ENCODE peak calls at places on chromosomes 3 and 15, in six cellular contexts. One of them, this sample, is unnamed.

GRCh38 chr3:124809039-124809438 is 78.1 kb downstream of the ITGB5 start:
- DNase-seq in RWPE1: no peak
- DNase-seq in gastrocnemius medialis: no peak
- DNase-seq in breast epithelium: no peak
- DNase-seq in CD4-positive, alpha-beta T cell: no peak
- DNase-seq in type B pancreatic cell: no peak
- DNase-seq in this sample: no peak

GRCh38 chr3:54999159-54999558 is 71.3 kb upstream of the LRTM1 start:
- DNase-seq in RWPE1: peak
- DNase-seq in gastrocnemius medialis: no peak
- DNase-seq in breast epithelium: no peak
- DNase-seq in CD4-positive, alpha-beta T cell: no peak
- DNase-seq in type B pancreatic cell: no peak
- DNase-seq in this sample: peak

GRCh38 chr3:42101048-42101447 is 9.9 kb downstream of the TRAK1 start:
- DNase-seq in RWPE1: no peak
- DNase-seq in gastrocnemius medialis: peak
- DNase-seq in breast epithelium: no peak
- DNase-seq in CD4-positive, alpha-beta T cell: no peak
- DNase-seq in type B pancreatic cell: no peak
- DNase-seq in this sample: peak

GRCh38 chr3:169008772-169009358 is 654.6 kb downstream of the MECOM start:
- DNase-seq in RWPE1: no peak
- DNase-seq in gastrocnemius medialis: no peak
- DNase-seq in breast epithelium: no peak
- DNase-seq in CD4-positive, alpha-beta T cell: no peak
- DNase-seq in type B pancreatic cell: no peak
- DNase-seq in this sample: no peak

GRCh38 chr3:8737301-8737700 is 3.7 kb downstream of the CAV3 start:
- DNase-seq in RWPE1: no peak
- DNase-seq in gastrocnemius medialis: no peak
- DNase-seq in breast epithelium: no peak
- DNase-seq in CD4-positive, alpha-beta T cell: no peak
- DNase-seq in type B pancreatic cell: peak
- DNase-seq in this sample: no peak

GRCh38 chr3:146326875-146327543 is 76.1 kb upstream of the PLSCR4 start:
- DNase-seq in RWPE1: peak
- DNase-seq in gastrocnemius medialis: no peak
- DNase-seq in breast epithelium: no peak
- DNase-seq in CD4-positive, alpha-beta T cell: no peak
- DNase-seq in type B pancreatic cell: no peak
- DNase-seq in this sample: peak

GRCh38 chr15:68384451-68385239 is 47.3 kb downstream of the ITGA11 start:
- DNase-seq in RWPE1: peak
- DNase-seq in gastrocnemius medialis: no peak
- DNase-seq in breast epithelium: no peak
- DNase-seq in CD4-positive, alpha-beta T cell: no peak
- DNase-seq in type B pancreatic cell: peak
- DNase-seq in this sample: peak

GRCh38 chr3:119240101-119240581 is 537 bp downstream of the B4GALT4 start:
- DNase-seq in RWPE1: peak
- DNase-seq in gastrocnemius medialis: no peak
- DNase-seq in breast epithelium: no peak
- DNase-seq in CD4-positive, alpha-beta T cell: no peak
- DNase-seq in type B pancreatic cell: no peak
- DNase-seq in this sample: peak

GRCh38 chr15:50148362-50148963 is 29.4 kb upstream of the ATP8B4 start:
- DNase-seq in RWPE1: peak
- DNase-seq in gastrocnemius medialis: no peak
- DNase-seq in breast epithelium: no peak
- DNase-seq in CD4-positive, alpha-beta T cell: no peak
- DNase-seq in type B pancreatic cell: no peak
- DNase-seq in this sample: peak

GRCh38 chr15:87827126-87827525 is 429.4 kb downstream of the NTRK3 start:
- DNase-seq in RWPE1: no peak
- DNase-seq in gastrocnemius medialis: no peak
- DNase-seq in breast epithelium: no peak
- DNase-seq in CD4-positive, alpha-beta T cell: no peak
- DNase-seq in type B pancreatic cell: no peak
- DNase-seq in this sample: peak

GRCh38 chr3:194204036-194204792 is 68.3 kb downstream of the HES1 start:
- DNase-seq in RWPE1: peak
- DNase-seq in gastrocnemius medialis: no peak
- DNase-seq in breast epithelium: no peak
- DNase-seq in CD4-positive, alpha-beta T cell: no peak
- DNase-seq in type B pancreatic cell: no peak
- DNase-seq in this sample: no peak

GRCh38 chr3:52099006-52099405 is 42.6 kb upstream of the DUSP7 start:
- DNase-seq in RWPE1: no peak
- DNase-seq in gastrocnemius medialis: no peak
- DNase-seq in breast epithelium: no peak
- DNase-seq in CD4-positive, alpha-beta T cell: no peak
- DNase-seq in type B pancreatic cell: no peak
- DNase-seq in this sample: no peak

GRCh38 chr15:24718289-24719082 is 42.9 kb downstream of the NPAP1 start:
- DNase-seq in RWPE1: no peak
- DNase-seq in gastrocnemius medialis: no peak
- DNase-seq in breast epithelium: no peak
- DNase-seq in CD4-positive, alpha-beta T cell: no peak
- DNase-seq in type B pancreatic cell: no peak
- DNase-seq in this sample: no peak

GRCh38 chr3:15899438-15899837 is 101.7 kb upstream of the ANKRD28 start:
- DNase-seq in RWPE1: peak
- DNase-seq in gastrocnemius medialis: no peak
- DNase-seq in breast epithelium: no peak
- DNase-seq in CD4-positive, alpha-beta T cell: no peak
- DNase-seq in type B pancreatic cell: no peak
- DNase-seq in this sample: peak

GRCh38 chr15:63870403-63871209 is 36.9 kb upstream of the HERC1 start:
- DNase-seq in RWPE1: peak
- DNase-seq in gastrocnemius medialis: peak
- DNase-seq in breast epithelium: no peak
- DNase-seq in CD4-positive, alpha-beta T cell: no peak
- DNase-seq in type B pancreatic cell: no peak
- DNase-seq in this sample: peak

GRCh38 chr3:117510396-117510795 is 800.8 kb downstream of the TUSC7 start:
- DNase-seq in RWPE1: peak
- DNase-seq in gastrocnemius medialis: no peak
- DNase-seq in breast epithelium: no peak
- DNase-seq in CD4-positive, alpha-beta T cell: no peak
- DNase-seq in type B pancreatic cell: no peak
- DNase-seq in this sample: peak

GRCh38 chr3:62128028-62128427 is 245.3 kb downstream of the FEZF2 start:
- DNase-seq in RWPE1: no peak
- DNase-seq in gastrocnemius medialis: peak
- DNase-seq in breast epithelium: no peak
- DNase-seq in CD4-positive, alpha-beta T cell: no peak
- DNase-seq in type B pancreatic cell: no peak
- DNase-seq in this sample: no peak

GRCh38 chr15:45641374-45641778 is 6.5 kb downstream of the SQOR start:
- DNase-seq in RWPE1: peak
- DNase-seq in gastrocnemius medialis: peak
- DNase-seq in breast epithelium: no peak
- DNase-seq in CD4-positive, alpha-beta T cell: no peak
- DNase-seq in type B pancreatic cell: no peak
- DNase-seq in this sample: peak

GRCh38 chr3:140206196-140207040 is 271.4 kb downstream of the CLSTN2 start:
- DNase-seq in RWPE1: peak
- DNase-seq in gastrocnemius medialis: no peak
- DNase-seq in breast epithelium: no peak
- DNase-seq in CD4-positive, alpha-beta T cell: no peak
- DNase-seq in type B pancreatic cell: no peak
- DNase-seq in this sample: peak

GRCh38 chr3:187808466-187809291 is 63.4 kb upstream of the BCL6 start:
- DNase-seq in RWPE1: peak
- DNase-seq in gastrocnemius medialis: no peak
- DNase-seq in breast epithelium: peak
- DNase-seq in CD4-positive, alpha-beta T cell: no peak
- DNase-seq in type B pancreatic cell: no peak
- DNase-seq in this sample: no peak

GRCh38 chr3:143267984-143268383 is 148.4 kb downstream of the CHST2 start:
- DNase-seq in RWPE1: no peak
- DNase-seq in gastrocnemius medialis: no peak
- DNase-seq in breast epithelium: no peak
- DNase-seq in CD4-positive, alpha-beta T cell: no peak
- DNase-seq in type B pancreatic cell: no peak
- DNase-seq in this sample: peak

GRCh38 chr15:95946946-95947345 is 383.6 kb upstream of the NR2F2 start:
- DNase-seq in RWPE1: no peak
- DNase-seq in gastrocnemius medialis: no peak
- DNase-seq in breast epithelium: no peak
- DNase-seq in CD4-positive, alpha-beta T cell: no peak
- DNase-seq in type B pancreatic cell: no peak
- DNase-seq in this sample: no peak

GRCh38 chr3:134313839-134314587 is 60.2 kb downstream of the AMOTL2 start:
- DNase-seq in RWPE1: no peak
- DNase-seq in gastrocnemius medialis: no peak
- DNase-seq in breast epithelium: no peak
- DNase-seq in CD4-positive, alpha-beta T cell: no peak
- DNase-seq in type B pancreatic cell: peak
- DNase-seq in this sample: no peak

DNA sequence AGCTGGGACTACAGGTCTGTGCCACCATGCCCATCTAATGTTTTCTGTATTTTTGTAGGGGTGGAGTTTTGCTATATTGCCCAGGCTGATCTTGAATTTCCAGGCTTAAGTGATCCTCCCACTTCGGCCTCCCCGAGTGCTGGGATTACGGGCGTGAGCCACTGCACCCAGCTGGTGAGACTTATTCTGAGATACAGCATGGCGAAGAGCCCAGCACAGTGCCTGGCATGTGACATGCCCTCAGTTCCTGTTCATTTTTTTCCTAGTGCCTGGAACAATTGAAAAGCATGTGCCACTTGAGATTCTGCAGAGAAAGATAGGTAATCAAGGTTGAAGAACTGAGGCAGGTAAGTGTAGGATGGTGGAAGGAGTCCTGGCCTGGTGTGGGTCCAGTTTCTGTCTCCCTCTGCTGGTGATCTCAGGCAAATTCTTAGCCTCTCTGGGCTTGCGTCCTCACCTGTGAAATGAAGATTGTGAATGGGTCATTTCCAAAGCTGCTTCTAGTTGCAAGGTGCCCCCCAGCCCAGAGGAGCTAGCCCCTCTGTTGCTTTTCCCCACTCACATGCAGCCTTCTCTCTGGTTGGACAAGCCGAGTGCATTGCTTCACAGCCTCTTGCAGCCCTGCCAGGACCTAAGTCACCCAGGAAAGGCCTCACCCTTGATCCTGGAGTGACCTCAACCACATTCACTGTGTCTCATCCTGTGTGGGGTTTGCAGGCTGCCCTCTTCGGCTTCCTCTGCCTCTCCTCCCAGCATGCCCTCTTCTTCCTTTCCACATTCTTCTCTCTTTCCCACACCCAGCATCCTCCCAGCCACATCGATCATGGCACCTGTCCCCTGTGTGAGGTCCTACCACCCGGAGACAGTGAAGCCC is 4.3 kb upstream of the RHCG start:
- DNase-seq in RWPE1: no peak
- DNase-seq in gastrocnemius medialis: no peak
- DNase-seq in breast epithelium: no peak
- DNase-seq in CD4-positive, alpha-beta T cell: no peak
- DNase-seq in type B pancreatic cell: no peak
- DNase-seq in this sample: no peak
- TF ChIP-seq CTCF in RWPE1: no peak
- TF ChIP-seq CTCF in gastrocnemius medialis: no peak
- TF ChIP-seq CTCF in breast epithelium: no peak
- TF ChIP-seq CTCF in CD4-positive, alpha-beta T cell: no peak
- TF ChIP-seq CTCF in type B pancreatic cell: peak
- TF ChIP-seq CTCF in this sample: peak

DNA sequence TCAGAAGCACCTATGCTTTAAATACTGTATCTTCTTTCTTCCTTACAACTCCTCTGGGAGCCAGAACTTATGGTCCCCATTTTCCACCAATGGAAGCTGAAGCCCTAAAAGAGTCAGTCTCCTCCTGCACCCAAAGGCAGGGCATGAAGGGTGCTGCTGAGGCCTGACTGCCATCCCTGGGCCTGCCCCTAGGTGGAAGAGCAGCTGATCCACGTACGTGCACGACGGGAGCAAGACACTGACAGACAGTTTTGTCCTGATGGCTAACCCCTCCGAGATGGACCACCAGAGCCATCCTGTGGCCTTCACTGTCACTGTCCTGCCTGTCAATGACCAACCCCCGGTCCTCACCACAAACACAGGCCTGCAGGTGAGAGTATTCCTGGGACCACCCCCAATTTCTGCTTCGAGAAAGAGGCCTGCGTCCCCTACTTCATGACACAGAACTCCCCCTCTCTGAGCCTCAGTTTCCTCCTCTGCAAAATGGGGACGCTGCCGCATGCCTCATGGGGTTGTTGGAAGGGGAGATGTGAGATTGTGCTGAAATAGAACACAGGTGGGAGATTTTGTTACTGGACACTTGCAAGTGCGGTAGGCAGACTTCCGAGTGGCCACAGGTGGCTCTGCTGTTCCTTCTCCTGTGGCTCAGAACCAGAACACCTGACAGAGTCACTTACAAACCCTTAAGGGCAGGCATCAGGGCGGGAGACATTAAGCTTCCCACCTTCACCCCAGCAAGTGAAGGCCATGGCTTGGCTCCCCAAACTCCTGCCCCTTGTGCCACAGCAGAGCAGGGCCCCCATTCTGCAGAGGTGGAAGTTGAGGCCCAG is 175.4 kb downstream of the TBC1D2B start:
- DNase-seq in RWPE1: no peak
- DNase-seq in gastrocnemius medialis: no peak
- DNase-seq in breast epithelium: no peak
- DNase-seq in CD4-positive, alpha-beta T cell: no peak
- DNase-seq in type B pancreatic cell: no peak
- DNase-seq in this sample: no peak
- TF ChIP-seq CTCF in RWPE1: no peak
- TF ChIP-seq CTCF in gastrocnemius medialis: no peak
- TF ChIP-seq CTCF in breast epithelium: no peak
- TF ChIP-seq CTCF in CD4-positive, alpha-beta T cell: no peak
- TF ChIP-seq CTCF in type B pancreatic cell: peak
- TF ChIP-seq CTCF in this sample: peak

DNA sequence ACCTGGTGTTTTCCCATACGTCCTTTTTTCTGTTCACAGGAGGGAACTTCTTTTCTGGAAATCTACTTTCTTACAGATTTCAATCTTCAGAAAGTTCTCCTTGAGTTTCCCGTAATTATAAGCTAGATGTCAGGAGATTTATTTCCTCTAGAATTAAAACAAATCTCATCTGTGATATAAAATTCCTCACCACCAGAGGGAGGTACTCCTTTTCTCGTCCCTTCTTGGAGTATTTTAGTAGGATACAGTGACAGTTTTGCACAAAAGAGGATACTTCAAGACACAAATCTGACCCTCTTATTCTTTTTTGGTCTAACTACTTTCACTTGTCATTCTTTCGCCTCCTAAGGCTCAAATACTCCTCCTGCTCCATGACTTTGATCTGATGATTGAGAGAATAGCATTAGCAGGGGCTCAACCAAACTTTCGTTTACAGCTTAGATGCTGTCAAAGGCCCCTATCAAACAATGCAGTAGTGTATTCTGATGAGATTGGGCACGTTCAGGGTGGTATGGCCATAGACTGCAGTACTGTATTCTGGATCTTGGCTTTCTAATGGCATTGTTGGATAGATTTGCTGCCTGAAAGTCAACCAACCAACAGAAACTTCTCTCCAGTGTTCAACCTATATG is 38.0 kb downstream of the TMEM41A start:
- DNase-seq in RWPE1: peak
- DNase-seq in gastrocnemius medialis: no peak
- DNase-seq in breast epithelium: no peak
- DNase-seq in CD4-positive, alpha-beta T cell: no peak
- DNase-seq in type B pancreatic cell: no peak
- DNase-seq in this sample: peak
- TF ChIP-seq CTCF in RWPE1: peak
- TF ChIP-seq CTCF in gastrocnemius medialis: no peak
- TF ChIP-seq CTCF in breast epithelium: peak
- TF ChIP-seq CTCF in CD4-positive, alpha-beta T cell: no peak
- TF ChIP-seq CTCF in type B pancreatic cell: peak
- TF ChIP-seq CTCF in this sample: peak

GRCh38 chr3:66378256-66378655 is 122.6 kb downstream of the LRIG1 start:
- DNase-seq in RWPE1: no peak
- DNase-seq in gastrocnemius medialis: no peak
- DNase-seq in breast epithelium: no peak
- DNase-seq in CD4-positive, alpha-beta T cell: peak
- DNase-seq in type B pancreatic cell: no peak
- DNase-seq in this sample: no peak
- TF ChIP-seq CTCF in RWPE1: no peak
- TF ChIP-seq CTCF in gastrocnemius medialis: peak
- TF ChIP-seq CTCF in breast epithelium: no peak
- TF ChIP-seq CTCF in CD4-positive, alpha-beta T cell: peak
- TF ChIP-seq CTCF in type B pancreatic cell: peak
- TF ChIP-seq CTCF in this sample: peak